ENCODE peak calls at places on chromosomes 16 and 17, in six cellular contexts. One of them, this sample, is unnamed.

GRCh38 chr16:19419691-19420060 is 2.0 kb downstream of the TMC5 start:
- DNase-seq in A549: peak; percentile 93
- DNase-seq in BJ: no peak
- DNase-seq in HCT116: peak; percentile 94
- DNase-seq in psoas muscle: no peak
- DNase-seq in CD8-positive, alpha-beta T cell: no peak
- DNase-seq in this sample: no peak

GRCh38 chr17:34816806-34817205 is 144.5 kb downstream of the CCT6B start:
- DNase-seq in A549: no peak
- DNase-seq in BJ: no peak
- DNase-seq in CD8-positive, alpha-beta T cell: no peak
- DNase-seq in psoas muscle: no peak
- DNase-seq in HCT116: no peak
- DNase-seq in this sample: no peak

GRCh38 chr17:7579001-7579838 is at the start of gene CD68:
- DNase-seq in HCT116: peak; percentile 71
- DNase-seq in A549: peak; percentile 88
- DNase-seq in CD8-positive, alpha-beta T cell: peak; percentile 52
- DNase-seq in BJ: peak; percentile 76
- DNase-seq in psoas muscle: peak; percentile 84
- DNase-seq in this sample: peak; percentile 90

GRCh38 chr16:59635674-59636073 is 901.6 kb upstream of the GOT2 start:
- DNase-seq in HCT116: no peak
- DNase-seq in BJ: peak; percentile 53
- DNase-seq in psoas muscle: no peak
- DNase-seq in A549: no peak
- DNase-seq in CD8-positive, alpha-beta T cell: no peak
- DNase-seq in this sample: peak; percentile 7

GRCh38 chr16:23847938-23848337 is 12.2 kb downstream of the PRKCB start:
- DNase-seq in psoas muscle: no peak
- DNase-seq in HCT116: no peak
- DNase-seq in A549: no peak
- DNase-seq in BJ: no peak
- DNase-seq in CD8-positive, alpha-beta T cell: peak; percentile 68
- DNase-seq in this sample: no peak

GRCh38 chr17:10205549-10206185 is 7.3 kb upstream of the GAS7 start:
- DNase-seq in CD8-positive, alpha-beta T cell: no peak
- DNase-seq in HCT116: no peak
- DNase-seq in A549: no peak
- DNase-seq in BJ: no peak
- DNase-seq in psoas muscle: no peak
- DNase-seq in this sample: no peak

GRCh38 chr17:301681-302299 is 50.8 kb downstream of the RPH3AL start:
- DNase-seq in HCT116: no peak
- DNase-seq in CD8-positive, alpha-beta T cell: no peak
- DNase-seq in psoas muscle: peak; percentile 81
- DNase-seq in BJ: no peak
- DNase-seq in A549: no peak
- DNase-seq in this sample: no peak

GRCh38 chr17:263271-263670 is 81.8 kb upstream of the DOC2B start:
- DNase-seq in psoas muscle: no peak
- DNase-seq in CD8-positive, alpha-beta T cell: no peak
- DNase-seq in A549: no peak
- DNase-seq in BJ: no peak
- DNase-seq in HCT116: no peak
- DNase-seq in this sample: no peak

GRCh38 chr16:54056921-54057320 is 229.7 kb downstream of the IRX3 start:
- DNase-seq in A549: no peak
- DNase-seq in BJ: no peak
- DNase-seq in CD8-positive, alpha-beta T cell: no peak
- DNase-seq in psoas muscle: no peak
- DNase-seq in HCT116: no peak
- DNase-seq in this sample: no peak

GRCh38 chr16:31105677-31106213 is 2.4 kb upstream of the BCKDK start:
- DNase-seq in psoas muscle: peak; percentile 96
- DNase-seq in HCT116: no peak
- DNase-seq in A549: peak; percentile 82
- DNase-seq in CD8-positive, alpha-beta T cell: peak; percentile 67
- DNase-seq in BJ: no peak
- DNase-seq in this sample: peak; percentile 59

GRCh38 chr16:68901910-68902309 is 58.6 kb downstream of the TANGO6 start:
- DNase-seq in BJ: peak; percentile 25
- DNase-seq in CD8-positive, alpha-beta T cell: no peak
- DNase-seq in A549: peak; percentile 13
- DNase-seq in psoas muscle: no peak
- DNase-seq in HCT116: no peak
- DNase-seq in this sample: peak; percentile 51

GRCh38 chr16:59342669-59343068 is 608.6 kb upstream of the GOT2 start:
- DNase-seq in A549: no peak
- DNase-seq in psoas muscle: no peak
- DNase-seq in BJ: no peak
- DNase-seq in CD8-positive, alpha-beta T cell: no peak
- DNase-seq in HCT116: no peak
- DNase-seq in this sample: no peak

GRCh38 chr17:57578608-57578990 is 166.5 kb downstream of the CCDC182 start:
- DNase-seq in psoas muscle: no peak
- DNase-seq in CD8-positive, alpha-beta T cell: no peak
- DNase-seq in A549: no peak
- DNase-seq in BJ: no peak
- DNase-seq in HCT116: no peak
- DNase-seq in this sample: peak; percentile 59

GRCh38 chr16:86064431-86065250 is 165.7 kb downstream of the IRF8 start:
- DNase-seq in BJ: no peak
- DNase-seq in A549: no peak
- DNase-seq in CD8-positive, alpha-beta T cell: no peak
- DNase-seq in psoas muscle: no peak
- DNase-seq in HCT116: no peak
- DNase-seq in this sample: no peak

GRCh38 chr16:13833510-13833909 is 86.4 kb upstream of the ERCC4 start:
- DNase-seq in BJ: no peak
- DNase-seq in CD8-positive, alpha-beta T cell: no peak
- DNase-seq in A549: no peak
- DNase-seq in HCT116: no peak
- DNase-seq in psoas muscle: no peak
- DNase-seq in this sample: no peak

GRCh38 chr16:58459344-58460218 is 40.4 kb upstream of the NDRG4 start:
- DNase-seq in HCT116: peak; percentile 67
- DNase-seq in A549: peak; percentile 75
- DNase-seq in CD8-positive, alpha-beta T cell: no peak
- DNase-seq in BJ: no peak
- DNase-seq in psoas muscle: no peak
- DNase-seq in this sample: peak; percentile 65

GRCh38 chr17:73231841-73232586 is 29.7 kb downstream of the CPSF4L start:
- DNase-seq in BJ: peak; percentile 58
- DNase-seq in A549: peak; percentile 95
- DNase-seq in HCT116: peak; percentile 87
- DNase-seq in psoas muscle: peak; percentile 98
- DNase-seq in CD8-positive, alpha-beta T cell: peak; percentile 96
- DNase-seq in this sample: peak; percentile 93

GRCh38 chr16:11312718-11313492 is 31.8 kb upstream of the PRM1 start:
- DNase-seq in CD8-positive, alpha-beta T cell: no peak
- DNase-seq in psoas muscle: no peak
- DNase-seq in A549: peak; percentile 31
- DNase-seq in BJ: peak; percentile 52
- DNase-seq in HCT116: peak; percentile 40
- DNase-seq in this sample: peak; percentile 52

GRCh38 chr16:69930117-69930776 is 20.9 kb upstream of the CLEC18A start:
- DNase-seq in HCT116: peak; percentile 40
- DNase-seq in CD8-positive, alpha-beta T cell: peak; percentile 38
- DNase-seq in psoas muscle: peak; percentile 69
- DNase-seq in A549: peak; percentile 59
- DNase-seq in BJ: no peak
- DNase-seq in this sample: peak; percentile 75

GRCh38 chr17:41691031-41691777 is 2.5 kb downstream of the EIF1 start:
- DNase-seq in psoas muscle: no peak
- DNase-seq in BJ: no peak
- DNase-seq in HCT116: no peak
- DNase-seq in A549: no peak
- DNase-seq in CD8-positive, alpha-beta T cell: no peak
- DNase-seq in this sample: peak; percentile 16

GRCh38 chr17:72861811-72862210 is 230.7 kb downstream of the SLC39A11 start:
- DNase-seq in HCT116: no peak
- DNase-seq in BJ: no peak
- DNase-seq in CD8-positive, alpha-beta T cell: no peak
- DNase-seq in A549: no peak
- DNase-seq in psoas muscle: no peak
- DNase-seq in this sample: no peak

GRCh38 chr17:40862985-40863733 is 3.9 kb downstream of the KRT12 start:
- DNase-seq in psoas muscle: no peak
- DNase-seq in A549: no peak
- DNase-seq in HCT116: no peak
- DNase-seq in BJ: no peak
- DNase-seq in CD8-positive, alpha-beta T cell: no peak
- DNase-seq in this sample: peak; percentile 10

GRCh38 chr16:11333696-11334095 is 11.6 kb upstream of the RMI2 start:
- DNase-seq in CD8-positive, alpha-beta T cell: no peak
- DNase-seq in psoas muscle: no peak
- DNase-seq in BJ: no peak
- DNase-seq in A549: no peak
- DNase-seq in HCT116: no peak
- DNase-seq in this sample: no peak

GRCh38 chr17:59719526-59719925 is 12.1 kb downstream of the VMP1 start:
- DNase-seq in psoas muscle: no peak
- DNase-seq in HCT116: no peak
- DNase-seq in BJ: no peak
- DNase-seq in CD8-positive, alpha-beta T cell: no peak
- DNase-seq in A549: no peak
- DNase-seq in this sample: no peak

GRCh38 chr17:29141484-29141835 is 38.7 kb downstream of the MYO18A start:
- DNase-seq in HCT116: no peak
- DNase-seq in BJ: no peak
- DNase-seq in psoas muscle: no peak
- DNase-seq in CD8-positive, alpha-beta T cell: no peak
- DNase-seq in A549: no peak
- DNase-seq in this sample: no peak

GRCh38 chr17:44539664-44540063 is 17.6 kb upstream of the FZD2 start:
- DNase-seq in CD8-positive, alpha-beta T cell: no peak
- DNase-seq in psoas muscle: no peak
- DNase-seq in HCT116: no peak
- DNase-seq in BJ: no peak
- DNase-seq in A549: no peak
- DNase-seq in this sample: no peak

GRCh38 chr16:73217654-73218053 is 169.7 kb upstream of the ZFHX3 start:
- DNase-seq in A549: no peak
- DNase-seq in BJ: no peak
- DNase-seq in HCT116: no peak
- DNase-seq in psoas muscle: no peak
- DNase-seq in CD8-positive, alpha-beta T cell: no peak
- DNase-seq in this sample: no peak
- TF ChIP-seq CTCF in A549: peak; percentile 28
- TF ChIP-seq CTCF in BJ: peak; percentile 17
- TF ChIP-seq CTCF in HCT116: peak; percentile 44
- TF ChIP-seq CTCF in psoas muscle: no peak
- TF ChIP-seq CTCF in CD8-positive, alpha-beta T cell: no peak
- TF ChIP-seq CTCF in this sample: peak; percentile 20

DNA sequence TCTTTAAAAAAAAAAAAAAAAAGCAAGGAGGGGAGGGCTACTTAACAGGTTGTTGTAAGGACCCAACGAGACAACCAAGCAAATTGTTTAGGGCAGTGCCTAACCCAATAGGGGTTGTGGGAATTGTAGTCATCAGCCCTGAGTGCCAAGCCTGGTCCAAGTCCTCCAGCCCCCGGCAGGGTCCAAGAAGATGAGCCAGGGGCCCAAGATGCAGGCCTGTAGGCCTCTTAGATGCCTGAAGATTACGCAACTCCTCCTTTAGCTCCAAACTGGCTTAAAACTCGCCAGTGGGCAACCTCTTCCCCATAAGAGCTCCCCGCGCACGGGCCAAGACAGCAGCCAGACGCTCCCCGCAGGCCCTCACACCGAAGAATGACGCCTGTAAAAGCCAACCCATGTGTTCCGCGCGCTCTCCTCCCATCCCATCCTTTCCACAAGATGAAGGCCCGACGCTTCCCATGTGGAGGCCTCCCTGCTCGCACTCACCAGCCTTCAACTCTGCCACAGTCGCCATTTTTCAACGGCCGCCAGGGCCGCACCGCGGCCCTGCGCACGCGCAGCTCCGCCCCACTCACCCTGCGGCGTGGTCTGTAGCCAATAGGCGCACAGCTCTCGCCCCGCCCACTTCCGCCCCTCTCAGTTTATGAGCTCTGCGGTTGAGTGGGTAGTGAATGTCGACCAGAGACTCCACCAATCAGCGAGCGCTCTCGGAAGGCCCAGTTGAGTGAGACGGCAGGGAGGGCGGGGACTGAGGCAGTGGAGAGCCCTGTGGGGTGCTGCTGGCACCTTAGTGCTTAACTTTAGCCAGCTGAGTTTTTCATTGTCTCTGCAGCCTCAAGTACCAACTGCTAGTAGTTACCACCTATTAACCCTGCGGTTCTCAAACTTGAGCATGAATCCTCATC is at the start of gene CEP20:
- DNase-seq in CD8-positive, alpha-beta T cell: peak; percentile 100
- DNase-seq in A549: peak; percentile 99
- DNase-seq in BJ: peak; percentile 90
- DNase-seq in psoas muscle: peak; percentile 100
- DNase-seq in HCT116: peak; percentile 97
- DNase-seq in this sample: peak; percentile 99
- TF ChIP-seq CTCF in CD8-positive, alpha-beta T cell: no peak
- TF ChIP-seq CTCF in A549: no peak
- TF ChIP-seq CTCF in BJ: peak; percentile 23
- TF ChIP-seq CTCF in psoas muscle: no peak
- TF ChIP-seq CTCF in HCT116: no peak
- TF ChIP-seq CTCF in this sample: no peak

GRCh38 chr17:56000411-56000810 is 152.9 kb upstream of the ANKFN1 start:
- DNase-seq in HCT116: no peak
- DNase-seq in CD8-positive, alpha-beta T cell: no peak
- DNase-seq in A549: no peak
- DNase-seq in psoas muscle: no peak
- DNase-seq in BJ: no peak
- DNase-seq in this sample: no peak

GRCh38 chr17:55996826-55997225 is 156.4 kb upstream of the ANKFN1 start:
- DNase-seq in HCT116: no peak
- DNase-seq in psoas muscle: no peak
- DNase-seq in A549: no peak
- DNase-seq in CD8-positive, alpha-beta T cell: no peak
- DNase-seq in BJ: no peak
- DNase-seq in this sample: no peak
- TF ChIP-seq CTCF in HCT116: peak; percentile 42
- TF ChIP-seq CTCF in psoas muscle: no peak
- TF ChIP-seq CTCF in A549: no peak
- TF ChIP-seq CTCF in CD8-positive, alpha-beta T cell: no peak
- TF ChIP-seq CTCF in BJ: peak; percentile 17
- TF ChIP-seq CTCF in this sample: no peak

GRCh38 chr16:9012848-9013507 is 49.3 kb upstream of the USP7 start:
- DNase-seq in psoas muscle: no peak
- DNase-seq in BJ: no peak
- DNase-seq in CD8-positive, alpha-beta T cell: no peak
- DNase-seq in HCT116: no peak
- DNase-seq in A549: no peak
- DNase-seq in this sample: peak; percentile 11

GRCh38 chr16:9015489-9015888 is 51.8 kb upstream of the USP7 start:
- DNase-seq in HCT116: no peak
- DNase-seq in psoas muscle: no peak
- DNase-seq in BJ: no peak
- DNase-seq in CD8-positive, alpha-beta T cell: no peak
- DNase-seq in A549: no peak
- DNase-seq in this sample: no peak

GRCh38 chr16:9013508-9013864 is 49.8 kb upstream of the USP7 start:
- DNase-seq in BJ: no peak
- DNase-seq in A549: no peak
- DNase-seq in HCT116: no peak
- DNase-seq in CD8-positive, alpha-beta T cell: no peak
- DNase-seq in psoas muscle: no peak
- DNase-seq in this sample: no peak

GRCh38 chr16:9014389-9014788 is 50.7 kb upstream of the USP7 start:
- DNase-seq in A549: no peak
- DNase-seq in psoas muscle: no peak
- DNase-seq in CD8-positive, alpha-beta T cell: no peak
- DNase-seq in HCT116: no peak
- DNase-seq in BJ: no peak
- DNase-seq in this sample: no peak

GRCh38 chr16:9012330-9012729 is 48.6 kb upstream of the USP7 start:
- DNase-seq in HCT116: no peak
- DNase-seq in psoas muscle: no peak
- DNase-seq in CD8-positive, alpha-beta T cell: no peak
- DNase-seq in BJ: no peak
- DNase-seq in A549: no peak
- DNase-seq in this sample: no peak
- TF ChIP-seq CTCF in HCT116: no peak
- TF ChIP-seq CTCF in psoas muscle: no peak
- TF ChIP-seq CTCF in CD8-positive, alpha-beta T cell: no peak
- TF ChIP-seq CTCF in BJ: no peak
- TF ChIP-seq CTCF in A549: no peak
- TF ChIP-seq CTCF in this sample: no peak